ENCODE peak calls at places on chromosomes 16 and 17, in nine cellular contexts. O is tibial nerve, A is stomach, Z is A549, X is transverse colon, U is ovary, B is IMR-90, F is heart left ventricle, W is adrenal gland. N is an unnamed sample.

GRCh38 chr16:89478576-89479221 is 11.7 kb downstream of the ANKRD11 start:
- DNase-seq in F (no peak), O (no peak), Z (no peak), U (no peak), B (peak; percentile 52), W (no peak), X (no peak), A (no peak), N (no peak)

GRCh38 chr16:79601092-79601977 is 798 bp upstream of the MAF start:
- DNase-seq in O (no peak), U (peak; percentile 67), B (no peak), Z (peak; percentile 19), X (peak; percentile 72), W (peak; percentile 76), F (peak; percentile 67), A (peak; percentile 72), N (no peak)

GRCh38 chr16:63067141-63067540 is 1030.9 kb upstream of the CDH8 start:
- DNase-seq in Z (no peak), A (no peak), B (no peak), U (no peak), O (no peak), X (no peak), W (no peak), F (no peak), N (no peak)

GRCh38 chr17:43931062-43931571 is 11.2 kb downstream of the PPY start:
- DNase-seq in B (no peak), X (peak; percentile 86), O (no peak), Z (no peak), W (no peak), U (no peak), A (no peak), F (no peak), N (no peak)

GRCh38 chr17:63116967-63117366 is 150.9 kb downstream of the TANC2 start:
- DNase-seq in X (no peak), U (no peak), W (no peak), B (peak; percentile 77), O (no peak), F (no peak), A (no peak), Z (no peak), N (no peak)

GRCh38 chr17:82244413-82245140 is 15.7 kb downstream of the SLC16A3 start:
- DNase-seq in B (no peak), U (no peak), A (no peak), Z (no peak), F (no peak), O (no peak), X (peak; percentile 34), W (no peak), N (no peak)

GRCh38 chr17:15648384-15648783 is 28.9 kb upstream of the FBXW10B start:
- DNase-seq in A (no peak), Z (no peak), F (no peak), W (peak; percentile 51), U (no peak), B (no peak), O (no peak), X (no peak), N (no peak)

GRCh38 chr17:27996157-27997043 is 46.1 kb upstream of the NLK start:
- DNase-seq in A (no peak), W (no peak), Z (no peak), O (no peak), U (no peak), X (no peak), B (no peak), F (no peak), N (no peak)

GRCh38 chr16:79980650-79981521 is 380.3 kb upstream of the MAF start:
- DNase-seq in O (no peak), X (no peak), Z (no peak), A (no peak), F (no peak), W (peak; percentile 44), B (no peak), U (no peak), N (no peak)

GRCh38 chr17:2111691-2112090 is 56.8 kb downstream of the HIC1 start:
- DNase-seq in U (no peak), F (no peak), Z (no peak), W (no peak), B (peak; percentile 97), O (no peak), A (peak; percentile 34), X (no peak), N (no peak)

GRCh38 chr17:75262112-75262606 is 480 bp downstream of the MRPS7 start:
- DNase-seq in B (no peak), A (no peak), Z (no peak), W (no peak), F (no peak), U (no peak), X (no peak), O (no peak), N (no peak)

GRCh38 chr17:77948690-77949114 is 9.8 kb upstream of the TNRC6C start:
- DNase-seq in F (no peak), A (no peak), X (no peak), B (peak; percentile 59), O (no peak), U (no peak), W (peak; percentile 44), Z (peak; percentile 74), N (peak; percentile 63)

GRCh38 chr16:75329933-75330332 is 78.5 kb upstream of the BCAR1 start:
- DNase-seq in U (no peak), A (no peak), W (no peak), X (no peak), B (no peak), Z (no peak), F (no peak), O (no peak), N (no peak)

GRCh38 chr16:26177438-26177837 is 485.7 kb downstream of the HS3ST4 start:
- DNase-seq in A (no peak), Z (no peak), X (no peak), F (no peak), B (no peak), U (no peak), W (no peak), O (no peak), N (no peak)

GRCh38 chr16:49441366-49441780 is 67.8 kb downstream of the C16orf78 start:
- DNase-seq in A (peak; percentile 47), Z (no peak), X (peak; percentile 76), W (peak; percentile 22), F (peak; percentile 45), O (no peak), U (peak; percentile 35), B (no peak), N (no peak)

GRCh38 chr17:61568219-61569072 is 22.6 kb downstream of the NACA2 start:
- DNase-seq in A (no peak), U (no peak), W (no peak), B (no peak), F (no peak), O (no peak), Z (peak; percentile 94), X (no peak), N (no peak)

GRCh38 chr17:14300628-14301278 is at the start of gene HS3ST3B1:
- DNase-seq in Z (peak; percentile 99), B (peak; percentile 100), F (peak; percentile 99), A (peak; percentile 97), X (peak; percentile 94), U (peak; percentile 97), W (peak; percentile 98), O (peak; percentile 82), N (peak; percentile 99)

GRCh38 chr17:56863974-56864373 is 30.0 kb downstream of the DGKE start:
- DNase-seq in Z (no peak), F (no peak), A (no peak), W (no peak), U (no peak), B (no peak), O (no peak), X (no peak), N (no peak)

GRCh38 chr16:13471036-13471435 is 448.9 kb upstream of the ERCC4 start:
- DNase-seq in B (no peak), Z (no peak), A (no peak), U (no peak), F (no peak), X (no peak), W (no peak), O (no peak), N (no peak)

GRCh38 chr17:64393000-64393402 is 2.3 kb upstream of the PECAM1 start:
- DNase-seq in Z (no peak), B (no peak), O (no peak), A (no peak), X (no peak), F (no peak), U (no peak), W (no peak), N (no peak)

GRCh38 chr17:50676065-50676975 is 31.4 kb downstream of the ANKRD40 start:
- DNase-seq in O (no peak), U (no peak), F (no peak), Z (no peak), X (no peak), B (no peak), A (no peak), W (no peak), N (no peak)
- TF ChIP-seq POLR2A in O (no peak), U (no peak), F (no peak), Z (no peak), X (no peak), B (no peak), A (no peak), W (no peak), N (no peak)

DNA sequence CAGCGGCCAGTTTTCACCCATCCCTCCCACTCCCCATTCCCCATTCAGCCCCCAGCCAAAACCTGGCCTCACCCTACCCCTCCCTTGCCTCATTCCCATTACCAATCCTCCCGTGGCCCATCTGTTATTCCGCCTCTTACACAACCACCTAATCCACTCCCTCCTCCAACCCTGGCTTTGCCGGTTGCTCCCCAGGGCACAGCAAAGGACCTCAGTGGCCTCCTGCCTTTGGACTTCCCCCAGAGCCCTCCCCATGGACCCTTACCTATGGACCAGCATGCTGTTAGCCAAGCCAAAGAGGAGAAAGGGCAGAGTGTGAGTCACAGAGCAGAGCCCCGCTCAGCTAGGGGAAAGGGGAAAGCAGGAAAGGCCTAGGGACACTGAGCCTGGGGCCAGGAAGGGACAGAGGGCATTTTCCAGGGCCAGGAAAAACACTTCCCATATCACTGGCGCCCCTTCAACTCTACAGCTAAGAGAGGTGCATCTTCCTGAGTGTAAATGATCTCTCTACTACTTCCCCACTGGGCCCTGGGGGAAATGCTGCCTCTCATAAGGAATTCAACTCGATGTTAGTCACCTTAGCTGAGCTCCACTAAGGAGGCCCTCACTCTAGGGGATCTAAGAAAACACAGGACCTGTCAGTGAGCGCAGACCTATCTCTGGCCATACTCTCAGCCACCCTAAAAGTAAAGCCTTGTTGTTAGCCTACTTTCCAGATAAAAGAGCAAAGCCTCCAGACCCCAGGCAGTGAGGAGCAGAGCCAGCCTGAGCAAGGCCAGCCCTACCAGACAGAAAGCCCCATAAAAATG is 10.6 kb downstream of the PEMT start:
- DNase-seq in W (no peak), O (no peak), X (no peak), B (peak; percentile 27), U (no peak), A (no peak), F (no peak), Z (no peak), N (peak; percentile 58)
- TF ChIP-seq POLR2A in W (no peak), O (no peak), X (no peak), B (no peak), U (no peak), A (no peak), F (no peak), Z (no peak), N (no peak)

GRCh38 chr17:68291836-68292688 is 767 bp downstream of the ARSG start:
- DNase-seq in B (peak; percentile 68), F (peak; percentile 83), X (peak; percentile 84), W (peak; percentile 75), A (peak; percentile 76), Z (peak; percentile 89), O (peak; percentile 51), U (peak; percentile 56), N (peak; percentile 95)
- TF ChIP-seq POLR2A in B (peak; percentile 30), F (no peak), X (peak; percentile 63), W (peak; percentile 80), A (no peak), Z (peak; percentile 56), O (peak; percentile 42), U (no peak), N (peak; percentile 7)

GRCh38 chr16:3695610-3696369 is 21.5 kb downstream of the TRAP1 start:
- DNase-seq in U (no peak), B (no peak), X (no peak), F (no peak), A (peak; percentile 63), Z (no peak), W (no peak), O (no peak), N (no peak)
- TF ChIP-seq POLR2A in U (no peak), B (no peak), X (no peak), F (no peak), A (no peak), Z (no peak), W (no peak), O (no peak), N (no peak)

N was measured in H54.